ENCODE peak calls at places on chromosomes 13 and 19, in eight cellular contexts. One of them, this sample, is unnamed.

GRCh38 chr13:110575322-110576069 is 14.0 kb upstream of the RAB20 start:
- DNase-seq in adrenal gland: peak; percentile 82
- DNase-seq in thoracic aorta: no peak
- DNase-seq in left lung: no peak
- DNase-seq in hepatocyte: no peak
- DNase-seq in tibial artery: no peak
- DNase-seq in pancreas: peak; percentile 59
- DNase-seq in cardiac muscle cell: peak; percentile 33
- DNase-seq in this sample: peak; percentile 61

GRCh38 chr13:50535050-50535449 is 308.4 kb downstream of the DLEU7 start:
- DNase-seq in pancreas: no peak
- DNase-seq in hepatocyte: no peak
- DNase-seq in left lung: no peak
- DNase-seq in adrenal gland: no peak
- DNase-seq in thoracic aorta: no peak
- DNase-seq in tibial artery: no peak
- DNase-seq in cardiac muscle cell: no peak
- DNase-seq in this sample: no peak

GRCh38 chr13:80873589-80873988 is 532.7 kb upstream of the SPRY2 start:
- DNase-seq in adrenal gland: no peak
- DNase-seq in thoracic aorta: no peak
- DNase-seq in pancreas: no peak
- DNase-seq in left lung: no peak
- DNase-seq in cardiac muscle cell: no peak
- DNase-seq in hepatocyte: no peak
- DNase-seq in tibial artery: no peak
- DNase-seq in this sample: no peak

GRCh38 chr13:49711218-49711863 is 20.1 kb upstream of the EBPL start:
- DNase-seq in thoracic aorta: no peak
- DNase-seq in pancreas: no peak
- DNase-seq in cardiac muscle cell: peak; percentile 79
- DNase-seq in adrenal gland: no peak
- DNase-seq in tibial artery: no peak
- DNase-seq in hepatocyte: peak; percentile 26
- DNase-seq in left lung: no peak
- DNase-seq in this sample: no peak

GRCh38 chr13:41678320-41678719 is 221.0 kb downstream of the RGCC start:
- DNase-seq in tibial artery: no peak
- DNase-seq in pancreas: no peak
- DNase-seq in cardiac muscle cell: peak; percentile 38
- DNase-seq in hepatocyte: no peak
- DNase-seq in left lung: no peak
- DNase-seq in thoracic aorta: no peak
- DNase-seq in adrenal gland: no peak
- DNase-seq in this sample: no peak

GRCh38 chr13:48265217-48265815 is 32.3 kb downstream of the ITM2B start:
- DNase-seq in adrenal gland: no peak
- DNase-seq in left lung: no peak
- DNase-seq in thoracic aorta: no peak
- DNase-seq in tibial artery: no peak
- DNase-seq in pancreas: no peak
- DNase-seq in cardiac muscle cell: no peak
- DNase-seq in hepatocyte: no peak
- DNase-seq in this sample: no peak

GRCh38 chr13:91359566-91359965 is 12.1 kb downstream of the MIR17HG start:
- DNase-seq in cardiac muscle cell: no peak
- DNase-seq in tibial artery: no peak
- DNase-seq in pancreas: no peak
- DNase-seq in left lung: no peak
- DNase-seq in hepatocyte: no peak
- DNase-seq in thoracic aorta: no peak
- DNase-seq in adrenal gland: no peak
- DNase-seq in this sample: no peak

GRCh38 chr19:45507864-45508680 is 793 bp downstream of the VASP start:
- DNase-seq in thoracic aorta: no peak
- DNase-seq in hepatocyte: peak; percentile 86
- DNase-seq in adrenal gland: no peak
- DNase-seq in pancreas: peak; percentile 72
- DNase-seq in left lung: peak; percentile 86
- DNase-seq in tibial artery: peak; percentile 82
- DNase-seq in cardiac muscle cell: no peak
- DNase-seq in this sample: peak; percentile 89

GRCh38 chr19:19134687-19135158 is 3.6 kb downstream of the TMEM161A start:
- DNase-seq in pancreas: no peak
- DNase-seq in left lung: peak; percentile 87
- DNase-seq in thoracic aorta: no peak
- DNase-seq in tibial artery: no peak
- DNase-seq in adrenal gland: no peak
- DNase-seq in hepatocyte: peak; percentile 51
- DNase-seq in cardiac muscle cell: no peak
- DNase-seq in this sample: no peak

GRCh38 chr13:114044486-114044885 is 70.6 kb upstream of the C13orf46 start:
- DNase-seq in left lung: no peak
- DNase-seq in adrenal gland: no peak
- DNase-seq in hepatocyte: no peak
- DNase-seq in pancreas: no peak
- DNase-seq in tibial artery: no peak
- DNase-seq in thoracic aorta: no peak
- DNase-seq in cardiac muscle cell: peak; percentile 85
- DNase-seq in this sample: no peak

GRCh38 chr19:16026756-16027155 is 49.5 kb upstream of the TPM4 start:
- DNase-seq in left lung: no peak
- DNase-seq in pancreas: no peak
- DNase-seq in adrenal gland: no peak
- DNase-seq in cardiac muscle cell: no peak
- DNase-seq in thoracic aorta: no peak
- DNase-seq in tibial artery: no peak
- DNase-seq in hepatocyte: no peak
- DNase-seq in this sample: no peak

GRCh38 chr13:40211586-40211968 is 454.9 kb downstream of the FOXO1 start:
- DNase-seq in thoracic aorta: no peak
- DNase-seq in left lung: no peak
- DNase-seq in tibial artery: no peak
- DNase-seq in cardiac muscle cell: no peak
- DNase-seq in hepatocyte: no peak
- DNase-seq in adrenal gland: no peak
- DNase-seq in pancreas: no peak
- DNase-seq in this sample: no peak

GRCh38 chr13:71979616-71980015 is 112.6 kb upstream of the DACH1 start:
- DNase-seq in hepatocyte: peak; percentile 23
- DNase-seq in tibial artery: no peak
- DNase-seq in thoracic aorta: no peak
- DNase-seq in cardiac muscle cell: no peak
- DNase-seq in adrenal gland: no peak
- DNase-seq in pancreas: no peak
- DNase-seq in left lung: no peak
- DNase-seq in this sample: peak; percentile 26

GRCh38 chr13:98065468-98065867 is 77.4 kb upstream of the FARP1 start:
- DNase-seq in pancreas: no peak
- DNase-seq in thoracic aorta: no peak
- DNase-seq in tibial artery: no peak
- DNase-seq in cardiac muscle cell: no peak
- DNase-seq in hepatocyte: no peak
- DNase-seq in adrenal gland: no peak
- DNase-seq in left lung: no peak
- DNase-seq in this sample: no peak

GRCh38 chr19:56120371-56121179 is 520 bp downstream of the ZNF787 start:
- DNase-seq in adrenal gland: peak; percentile 95
- DNase-seq in cardiac muscle cell: peak; percentile 78
- DNase-seq in tibial artery: peak; percentile 83
- DNase-seq in pancreas: peak; percentile 90
- DNase-seq in hepatocyte: peak; percentile 89
- DNase-seq in thoracic aorta: peak; percentile 28
- DNase-seq in left lung: peak; percentile 97
- DNase-seq in this sample: peak; percentile 73

GRCh38 chr13:46906440-46906839 is 9.6 kb upstream of the HTR2A start:
- DNase-seq in thoracic aorta: no peak
- DNase-seq in pancreas: no peak
- DNase-seq in hepatocyte: no peak
- DNase-seq in left lung: no peak
- DNase-seq in cardiac muscle cell: no peak
- DNase-seq in adrenal gland: no peak
- DNase-seq in tibial artery: no peak
- DNase-seq in this sample: no peak

GRCh38 chr13:73943965-73944233 is 190.3 kb downstream of the KLF12 start:
- DNase-seq in thoracic aorta: no peak
- DNase-seq in adrenal gland: no peak
- DNase-seq in pancreas: no peak
- DNase-seq in cardiac muscle cell: no peak
- DNase-seq in left lung: no peak
- DNase-seq in hepatocyte: no peak
- DNase-seq in tibial artery: no peak
- DNase-seq in this sample: no peak

GRCh38 chr13:34349091-34349722 is 531.3 kb downstream of the RFC3 start:
- DNase-seq in hepatocyte: peak; percentile 40
- DNase-seq in thoracic aorta: no peak
- DNase-seq in cardiac muscle cell: peak; percentile 96
- DNase-seq in tibial artery: peak; percentile 69
- DNase-seq in adrenal gland: peak; percentile 72
- DNase-seq in left lung: no peak
- DNase-seq in pancreas: no peak
- DNase-seq in this sample: no peak
- H3K27ac ChIP-seq in hepatocyte: peak overlapping the region; percentile 61
- H3K27ac ChIP-seq in thoracic aorta: no peak overlapping the region
- H3K27ac ChIP-seq in cardiac muscle cell: no peak overlapping the region
- H3K27ac ChIP-seq in tibial artery: no peak overlapping the region
- H3K27ac ChIP-seq in adrenal gland: no peak overlapping the region
- H3K27ac ChIP-seq in left lung: no peak overlapping the region
- H3K27ac ChIP-seq in pancreas: no peak overlapping the region
- H3K27ac ChIP-seq in this sample: no peak overlapping the region

GRCh38 chr19:11626252-11626651 is 29.0 kb downstream of the ZNF627 start:
- DNase-seq in hepatocyte: no peak
- DNase-seq in tibial artery: no peak
- DNase-seq in cardiac muscle cell: no peak
- DNase-seq in pancreas: no peak
- DNase-seq in thoracic aorta: no peak
- DNase-seq in left lung: no peak
- DNase-seq in adrenal gland: peak; percentile 24
- DNase-seq in this sample: no peak

GRCh38 chr19:11624064-11624463 is 26.8 kb downstream of the ZNF627 start:
- DNase-seq in hepatocyte: peak; percentile 15
- DNase-seq in left lung: no peak
- DNase-seq in cardiac muscle cell: peak; percentile 63
- DNase-seq in tibial artery: no peak
- DNase-seq in thoracic aorta: no peak
- DNase-seq in pancreas: no peak
- DNase-seq in adrenal gland: no peak
- DNase-seq in this sample: no peak
- H3K4me3 ChIP-seq in hepatocyte: peak overlapping the region; percentile 14
- H3K4me3 ChIP-seq in left lung: no peak overlapping the region
- H3K4me3 ChIP-seq in cardiac muscle cell: peak overlapping the region; percentile 22
- H3K4me3 ChIP-seq in tibial artery: peak overlapping the region; percentile 54
- H3K4me3 ChIP-seq in thoracic aorta: peak overlapping the region; percentile 65
- H3K4me3 ChIP-seq in pancreas: no peak overlapping the region
- H3K4me3 ChIP-seq in adrenal gland: no peak overlapping the region
- H3K4me3 ChIP-seq in this sample: no peak overlapping the region

GRCh38 chr19:58584498-58585441 is 11.6 kb upstream of the MZF1 start:
- DNase-seq in thoracic aorta: no peak
- DNase-seq in adrenal gland: peak; percentile 10
- DNase-seq in cardiac muscle cell: no peak
- DNase-seq in left lung: no peak
- DNase-seq in hepatocyte: no peak
- DNase-seq in tibial artery: no peak
- DNase-seq in pancreas: no peak
- DNase-seq in this sample: no peak

GRCh38 chr19:58581227-58582141 is 8.3 kb upstream of the MZF1 start:
- DNase-seq in tibial artery: peak; percentile 92
- DNase-seq in cardiac muscle cell: peak; percentile 90
- DNase-seq in hepatocyte: peak; percentile 91
- DNase-seq in adrenal gland: peak; percentile 85
- DNase-seq in left lung: peak; percentile 95
- DNase-seq in pancreas: peak; percentile 89
- DNase-seq in thoracic aorta: peak; percentile 45
- DNase-seq in this sample: peak; percentile 82

GRCh38 chr19:58585442-58586130 is 12.5 kb upstream of the MZF1 start:
- DNase-seq in thoracic aorta: no peak
- DNase-seq in cardiac muscle cell: no peak
- DNase-seq in tibial artery: no peak
- DNase-seq in hepatocyte: no peak
- DNase-seq in adrenal gland: peak; percentile 5
- DNase-seq in pancreas: no peak
- DNase-seq in left lung: no peak
- DNase-seq in this sample: no peak

GRCh38 chr19:58582985-58583384 is 9.8 kb upstream of the MZF1 start:
- DNase-seq in cardiac muscle cell: no peak
- DNase-seq in hepatocyte: no peak
- DNase-seq in tibial artery: no peak
- DNase-seq in thoracic aorta: no peak
- DNase-seq in pancreas: peak; percentile 30
- DNase-seq in adrenal gland: peak; percentile 12
- DNase-seq in left lung: no peak
- DNase-seq in this sample: no peak

DNA sequence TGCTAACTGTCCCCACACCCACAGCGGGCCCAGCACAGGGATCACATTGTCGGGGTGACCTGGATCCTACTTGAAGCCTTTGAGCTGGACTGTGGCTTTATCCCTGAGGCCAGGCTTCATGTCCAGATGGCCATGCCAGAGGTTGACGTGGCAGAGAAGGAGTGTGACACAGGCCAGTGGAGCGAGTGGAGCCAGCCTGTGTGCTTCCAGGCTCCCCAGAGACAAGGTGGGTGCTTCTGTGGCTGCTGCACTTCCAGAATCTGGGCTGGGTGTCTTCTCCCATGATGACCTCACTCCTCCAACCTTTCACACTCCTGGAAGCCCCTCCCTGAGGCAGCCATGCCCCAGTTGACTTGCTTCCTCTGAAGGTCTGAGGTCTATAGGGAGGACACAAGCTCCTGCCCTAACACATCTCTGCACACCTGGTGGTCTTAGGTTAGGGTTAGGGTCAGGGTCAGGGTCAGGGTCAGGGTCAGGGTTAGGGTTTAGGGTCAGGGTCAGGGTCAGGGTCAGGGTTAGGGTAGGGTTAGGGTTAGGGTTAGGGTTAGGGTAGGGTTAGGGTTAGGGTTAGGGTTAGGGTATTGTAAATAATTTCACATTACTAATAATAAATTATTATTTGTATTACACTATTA is 13.1 kb upstream of the MZF1 start:
- DNase-seq in hepatocyte: no peak
- DNase-seq in thoracic aorta: no peak
- DNase-seq in left lung: peak; percentile 43
- DNase-seq in adrenal gland: peak; percentile 33
- DNase-seq in pancreas: peak; percentile 30
- DNase-seq in tibial artery: no peak
- DNase-seq in cardiac muscle cell: no peak
- DNase-seq in this sample: no peak
- H3K27me3 ChIP-seq in hepatocyte: no peaks in the 10 kb centered on the region
- H3K27me3 ChIP-seq in thoracic aorta: no peaks in the 10 kb centered on the region
- H3K27me3 ChIP-seq in left lung: no peaks in the 10 kb centered on the region
- H3K27me3 ChIP-seq in adrenal gland: no peaks in the 10 kb centered on the region
- H3K27me3 ChIP-seq in pancreas: no peaks in the 10 kb centered on the region
- H3K27me3 ChIP-seq in tibial artery: no peaks in the 10 kb centered on the region
- H3K27me3 ChIP-seq in cardiac muscle cell: no peaks in the 10 kb centered on the region
- H3K27me3 ChIP-seq in this sample: no peaks in the 10 kb centered on the region

DNA sequence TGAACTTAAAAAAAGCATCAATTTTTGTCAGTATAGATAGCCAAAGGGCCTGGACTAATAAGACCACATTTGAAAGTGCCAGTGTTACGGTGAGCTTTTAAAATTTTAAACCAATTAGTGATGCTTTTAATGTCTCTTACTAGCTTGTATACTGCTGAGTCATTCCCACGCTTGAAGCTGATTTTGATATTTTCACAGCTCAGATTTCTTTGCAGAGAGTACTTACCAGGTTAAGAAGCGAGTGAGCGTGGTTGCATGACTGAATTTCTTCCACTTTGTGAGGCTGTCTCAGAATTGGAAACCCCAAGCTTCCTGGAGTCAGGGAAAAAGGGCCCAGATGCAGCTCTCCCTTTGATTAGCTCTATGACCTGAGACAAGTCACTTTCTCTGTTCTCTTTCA is 74.5 kb upstream of the NBEA start:
- DNase-seq in cardiac muscle cell: peak; percentile 31
- DNase-seq in hepatocyte: no peak
- DNase-seq in pancreas: no peak
- DNase-seq in thoracic aorta: no peak
- DNase-seq in adrenal gland: no peak
- DNase-seq in left lung: no peak
- DNase-seq in tibial artery: no peak
- DNase-seq in this sample: no peak
- H3K27ac ChIP-seq in cardiac muscle cell: no peak overlapping the region
- H3K27ac ChIP-seq in hepatocyte: no peak overlapping the region
- H3K27ac ChIP-seq in pancreas: no peak overlapping the region
- H3K27ac ChIP-seq in thoracic aorta: no peak overlapping the region
- H3K27ac ChIP-seq in adrenal gland: no peak overlapping the region
- H3K27ac ChIP-seq in left lung: no peak overlapping the region
- H3K27ac ChIP-seq in tibial artery: no peak overlapping the region
- H3K27ac ChIP-seq in this sample: no peak overlapping the region